ENCODE peak calls at places on chromosome 20, in nine cellular contexts. One of them, this sample, is unnamed.

GRCh38 chr20:33020278-33021161 is 10.9 kb upstream of the BPIFB6 start:
- DNase-seq in fibroblast of lung: no peak
- DNase-seq in PC-9: no peak
- DNase-seq in HFFc6: no peak
- DNase-seq in neural crest cell: no peak
- DNase-seq in breast epithelium: no peak
- DNase-seq in heart left ventricle: no peak
- DNase-seq in neural progenitor cell: no peak
- DNase-seq in mucosa of descending colon: no peak
- DNase-seq in this sample: no peak

GRCh38 chr20:31864521-31865400 is 5.6 kb downstream of the DUSP15 start:
- DNase-seq in mucosa of descending colon: no peak
- DNase-seq in HFFc6: no peak
- DNase-seq in neural progenitor cell: no peak
- DNase-seq in neural crest cell: no peak
- DNase-seq in PC-9: no peak
- DNase-seq in breast epithelium: no peak
- DNase-seq in fibroblast of lung: no peak
- DNase-seq in heart left ventricle: no peak
- DNase-seq in this sample: no peak

GRCh38 chr20:50563133-50563944 is 53.2 kb downstream of the PTPN1 start:
- DNase-seq in HFFc6: no peak
- DNase-seq in heart left ventricle: no peak
- DNase-seq in neural crest cell: no peak
- DNase-seq in PC-9: no peak
- DNase-seq in mucosa of descending colon: no peak
- DNase-seq in breast epithelium: no peak
- DNase-seq in neural progenitor cell: no peak
- DNase-seq in fibroblast of lung: no peak
- DNase-seq in this sample: no peak

GRCh38 chr20:43191946-43192847 is 2.5 kb upstream of the PTPRT start:
- DNase-seq in neural crest cell: peak; percentile 24
- DNase-seq in PC-9: no peak
- DNase-seq in neural progenitor cell: peak; percentile 73
- DNase-seq in heart left ventricle: no peak
- DNase-seq in breast epithelium: peak; percentile 22
- DNase-seq in mucosa of descending colon: no peak
- DNase-seq in fibroblast of lung: no peak
- DNase-seq in HFFc6: no peak
- DNase-seq in this sample: no peak

GRCh38 chr20:33299111-33299603 is 16.1 kb downstream of the BPIFB1 start:
- DNase-seq in heart left ventricle: peak; percentile 49
- DNase-seq in neural progenitor cell: peak; percentile 88
- DNase-seq in mucosa of descending colon: peak; percentile 75
- DNase-seq in breast epithelium: peak; percentile 26
- DNase-seq in PC-9: peak; percentile 33
- DNase-seq in neural crest cell: peak; percentile 96
- DNase-seq in HFFc6: peak; percentile 16
- DNase-seq in fibroblast of lung: peak; percentile 42
- DNase-seq in this sample: peak; percentile 6

GRCh38 chr20:3135507-3136070 is 24.1 kb downstream of the FASTKD5 start:
- DNase-seq in HFFc6: peak; percentile 14
- DNase-seq in PC-9: no peak
- DNase-seq in breast epithelium: no peak
- DNase-seq in neural crest cell: no peak
- DNase-seq in neural progenitor cell: no peak
- DNase-seq in mucosa of descending colon: no peak
- DNase-seq in fibroblast of lung: no peak
- DNase-seq in heart left ventricle: no peak
- DNase-seq in this sample: no peak

GRCh38 chr20:36061754-36062153 is 92.8 kb upstream of the EPB41L1 start:
- DNase-seq in heart left ventricle: peak; percentile 64
- DNase-seq in neural crest cell: no peak
- DNase-seq in neural progenitor cell: no peak
- DNase-seq in mucosa of descending colon: no peak
- DNase-seq in fibroblast of lung: no peak
- DNase-seq in HFFc6: no peak
- DNase-seq in breast epithelium: no peak
- DNase-seq in PC-9: no peak
- DNase-seq in this sample: no peak

GRCh38 chr20:35757098-35757705 is 14.6 kb upstream of the PHF20 start:
- DNase-seq in neural crest cell: no peak
- DNase-seq in heart left ventricle: no peak
- DNase-seq in neural progenitor cell: no peak
- DNase-seq in fibroblast of lung: no peak
- DNase-seq in breast epithelium: no peak
- DNase-seq in HFFc6: no peak
- DNase-seq in PC-9: no peak
- DNase-seq in mucosa of descending colon: no peak
- DNase-seq in this sample: no peak

GRCh38 chr20:58868795-58869194 is 16.3 kb downstream of the GNAS start:
- DNase-seq in neural crest cell: peak; percentile 36
- DNase-seq in HFFc6: no peak
- DNase-seq in neural progenitor cell: peak; percentile 77
- DNase-seq in fibroblast of lung: peak; percentile 28
- DNase-seq in mucosa of descending colon: no peak
- DNase-seq in PC-9: no peak
- DNase-seq in breast epithelium: no peak
- DNase-seq in heart left ventricle: no peak
- DNase-seq in this sample: no peak

GRCh38 chr20:24917797-24918578 is 31.1 kb upstream of the CST7 start:
- DNase-seq in PC-9: peak; percentile 49
- DNase-seq in heart left ventricle: peak; percentile 66
- DNase-seq in HFFc6: peak; percentile 25
- DNase-seq in mucosa of descending colon: peak; percentile 75
- DNase-seq in breast epithelium: no peak
- DNase-seq in neural progenitor cell: peak; percentile 91
- DNase-seq in neural crest cell: peak; percentile 72
- DNase-seq in fibroblast of lung: peak; percentile 68
- DNase-seq in this sample: peak; percentile 33

GRCh38 chr20:54680439-54680838 is 205.0 kb downstream of the DOK5 start:
- DNase-seq in heart left ventricle: no peak
- DNase-seq in breast epithelium: no peak
- DNase-seq in HFFc6: no peak
- DNase-seq in mucosa of descending colon: no peak
- DNase-seq in fibroblast of lung: no peak
- DNase-seq in PC-9: no peak
- DNase-seq in neural progenitor cell: no peak
- DNase-seq in neural crest cell: no peak
- DNase-seq in this sample: no peak

GRCh38 chr20:54681869-54682268 is 206.5 kb downstream of the DOK5 start:
- DNase-seq in heart left ventricle: no peak
- DNase-seq in PC-9: no peak
- DNase-seq in breast epithelium: no peak
- DNase-seq in HFFc6: no peak
- DNase-seq in neural crest cell: no peak
- DNase-seq in mucosa of descending colon: no peak
- DNase-seq in neural progenitor cell: peak; percentile 33
- DNase-seq in fibroblast of lung: no peak
- DNase-seq in this sample: no peak

DNA sequence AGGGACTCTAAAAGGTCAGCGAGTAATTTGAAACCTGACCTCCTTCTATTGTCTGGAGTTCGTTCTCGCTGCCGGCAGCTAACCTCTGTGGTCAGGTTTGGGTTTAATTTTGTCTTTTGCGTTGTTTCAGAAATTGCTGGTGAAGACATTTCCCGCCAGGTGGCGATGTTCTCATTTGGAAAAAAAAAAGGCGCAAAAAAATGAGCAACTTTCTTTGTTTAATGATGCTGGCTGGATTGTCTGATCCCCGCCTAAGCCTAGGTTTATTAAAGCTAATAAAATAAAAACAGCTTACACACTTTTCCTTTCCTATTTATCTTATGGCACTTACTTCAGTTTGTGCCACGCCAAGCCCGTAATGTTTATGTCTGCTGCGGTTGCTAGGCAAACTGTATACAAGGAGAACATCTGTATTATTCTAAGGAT is 205.5 kb downstream of the DOK5 start:
- DNase-seq in neural crest cell: peak; percentile 67
- DNase-seq in mucosa of descending colon: no peak
- DNase-seq in neural progenitor cell: peak; percentile 75
- DNase-seq in HFFc6: peak; percentile 12
- DNase-seq in breast epithelium: no peak
- DNase-seq in PC-9: peak; percentile 53
- DNase-seq in heart left ventricle: no peak
- DNase-seq in fibroblast of lung: peak; percentile 51
- DNase-seq in this sample: no peak
- TF ChIP-seq CTCF in neural crest cell: peak; percentile 91
- TF ChIP-seq CTCF in mucosa of descending colon: peak; percentile 24
- TF ChIP-seq CTCF in neural progenitor cell: peak; percentile 88
- TF ChIP-seq CTCF in HFFc6: peak; percentile 88
- TF ChIP-seq CTCF in breast epithelium: no peak
- TF ChIP-seq CTCF in PC-9: peak; percentile 87
- TF ChIP-seq CTCF in heart left ventricle: peak; percentile 61
- TF ChIP-seq CTCF in fibroblast of lung: peak; percentile 63
- TF ChIP-seq CTCF in this sample: peak; percentile 64

GRCh38 chr20:34564810-34565209 is 6.3 kb downstream of the MAP1LC3A start:
- DNase-seq in mucosa of descending colon: no peak
- DNase-seq in fibroblast of lung: no peak
- DNase-seq in HFFc6: no peak
- DNase-seq in neural progenitor cell: no peak
- DNase-seq in PC-9: no peak
- DNase-seq in neural crest cell: no peak
- DNase-seq in heart left ventricle: no peak
- DNase-seq in breast epithelium: no peak
- DNase-seq in this sample: no peak

GRCh38 chr20:34560614-34561013 is 2.1 kb downstream of the MAP1LC3A start:
- DNase-seq in fibroblast of lung: no peak
- DNase-seq in breast epithelium: no peak
- DNase-seq in neural progenitor cell: no peak
- DNase-seq in PC-9: no peak
- DNase-seq in neural crest cell: no peak
- DNase-seq in mucosa of descending colon: peak; percentile 9
- DNase-seq in heart left ventricle: no peak
- DNase-seq in HFFc6: no peak
- DNase-seq in this sample: no peak

GRCh38 chr20:34560141-34560523 is 1.6 kb downstream of the MAP1LC3A start:
- DNase-seq in heart left ventricle: no peak
- DNase-seq in HFFc6: no peak
- DNase-seq in PC-9: no peak
- DNase-seq in mucosa of descending colon: peak; percentile 39
- DNase-seq in neural crest cell: no peak
- DNase-seq in breast epithelium: peak; percentile 38
- DNase-seq in fibroblast of lung: no peak
- DNase-seq in neural progenitor cell: no peak
- DNase-seq in this sample: no peak

GRCh38 chr20:34561661-34562060 is 3.1 kb downstream of the MAP1LC3A start:
- DNase-seq in mucosa of descending colon: no peak
- DNase-seq in neural progenitor cell: no peak
- DNase-seq in neural crest cell: no peak
- DNase-seq in breast epithelium: no peak
- DNase-seq in HFFc6: no peak
- DNase-seq in PC-9: no peak
- DNase-seq in fibroblast of lung: no peak
- DNase-seq in heart left ventricle: no peak
- DNase-seq in this sample: no peak

GRCh38 chr20:34562643-34563042 is 4.1 kb downstream of the MAP1LC3A start:
- DNase-seq in HFFc6: no peak
- DNase-seq in mucosa of descending colon: no peak
- DNase-seq in neural crest cell: no peak
- DNase-seq in heart left ventricle: no peak
- DNase-seq in breast epithelium: no peak
- DNase-seq in neural progenitor cell: peak; percentile 59
- DNase-seq in fibroblast of lung: peak; percentile 10
- DNase-seq in PC-9: no peak
- DNase-seq in this sample: no peak
- TF ChIP-seq CTCF in HFFc6: peak; percentile 69
- TF ChIP-seq CTCF in mucosa of descending colon: no peak
- TF ChIP-seq CTCF in neural crest cell: peak; percentile 59
- TF ChIP-seq CTCF in heart left ventricle: peak; percentile 46
- TF ChIP-seq CTCF in breast epithelium: no peak
- TF ChIP-seq CTCF in neural progenitor cell: peak; percentile 47
- TF ChIP-seq CTCF in fibroblast of lung: peak; percentile 38
- TF ChIP-seq CTCF in PC-9: peak; percentile 28
- TF ChIP-seq CTCF in this sample: peak; percentile 50

GRCh38 chr20:41135187-41135887 is 2.0 kb upstream of the PLCG1 start:
- DNase-seq in breast epithelium: peak; percentile 41
- DNase-seq in mucosa of descending colon: peak; percentile 69
- DNase-seq in heart left ventricle: no peak
- DNase-seq in HFFc6: no peak
- DNase-seq in PC-9: no peak
- DNase-seq in fibroblast of lung: no peak
- DNase-seq in neural crest cell: peak; percentile 28
- DNase-seq in neural progenitor cell: peak; percentile 74
- DNase-seq in this sample: no peak
- TF ChIP-seq CTCF in breast epithelium: peak; percentile 58
- TF ChIP-seq CTCF in mucosa of descending colon: peak; percentile 84
- TF ChIP-seq CTCF in heart left ventricle: peak; percentile 77
- TF ChIP-seq CTCF in HFFc6: peak; percentile 89
- TF ChIP-seq CTCF in PC-9: peak; percentile 91
- TF ChIP-seq CTCF in fibroblast of lung: peak; percentile 66
- TF ChIP-seq CTCF in neural crest cell: peak; percentile 75
- TF ChIP-seq CTCF in neural progenitor cell: peak; percentile 80
- TF ChIP-seq CTCF in this sample: peak; percentile 62

GRCh38 chr20:62961310-62961783 is 8.8 kb downstream of the SLC17A9 start:
- DNase-seq in heart left ventricle: no peak
- DNase-seq in PC-9: no peak
- DNase-seq in neural crest cell: no peak
- DNase-seq in neural progenitor cell: peak; percentile 48
- DNase-seq in fibroblast of lung: no peak
- DNase-seq in breast epithelium: peak; percentile 40
- DNase-seq in HFFc6: no peak
- DNase-seq in mucosa of descending colon: no peak
- DNase-seq in this sample: no peak

GRCh38 chr20:62962221-62962879 is 9.8 kb downstream of the SLC17A9 start:
- DNase-seq in breast epithelium: no peak
- DNase-seq in heart left ventricle: no peak
- DNase-seq in fibroblast of lung: no peak
- DNase-seq in HFFc6: no peak
- DNase-seq in PC-9: no peak
- DNase-seq in mucosa of descending colon: no peak
- DNase-seq in neural crest cell: no peak
- DNase-seq in neural progenitor cell: no peak
- DNase-seq in this sample: no peak

GRCh38 chr20:62959998-62960436 is 7.5 kb downstream of the SLC17A9 start:
- DNase-seq in heart left ventricle: no peak
- DNase-seq in HFFc6: no peak
- DNase-seq in neural crest cell: no peak
- DNase-seq in neural progenitor cell: no peak
- DNase-seq in mucosa of descending colon: no peak
- DNase-seq in fibroblast of lung: no peak
- DNase-seq in PC-9: no peak
- DNase-seq in breast epithelium: no peak
- DNase-seq in this sample: no peak

GRCh38 chr20:62962891-62963613 is 10.5 kb downstream of the SLC17A9 start:
- DNase-seq in fibroblast of lung: no peak
- DNase-seq in HFFc6: no peak
- DNase-seq in PC-9: no peak
- DNase-seq in neural crest cell: no peak
- DNase-seq in mucosa of descending colon: no peak
- DNase-seq in breast epithelium: no peak
- DNase-seq in heart left ventricle: no peak
- DNase-seq in neural progenitor cell: no peak
- DNase-seq in this sample: no peak

DNA sequence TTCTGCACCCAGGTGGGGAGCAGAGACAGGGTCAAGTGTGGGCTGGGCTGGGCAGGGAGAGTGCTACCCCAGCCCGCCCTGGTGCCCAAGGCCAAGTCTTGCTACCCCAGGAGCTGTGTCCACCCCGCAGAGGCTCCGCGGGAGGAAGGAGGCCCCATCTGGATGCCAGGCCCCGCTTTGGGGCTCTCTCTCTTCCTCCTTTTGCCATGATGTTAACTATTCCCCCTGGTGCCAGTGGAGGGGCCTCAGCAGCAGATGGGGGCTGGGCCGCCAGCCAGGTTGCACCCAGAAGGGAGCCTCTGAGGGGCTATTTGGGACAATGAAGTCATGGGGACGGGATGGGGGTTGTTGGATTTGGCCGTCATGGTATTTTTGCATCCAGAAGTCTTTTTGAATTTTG is 9.3 kb downstream of the SLC17A9 start:
- DNase-seq in mucosa of descending colon: no peak
- DNase-seq in PC-9: no peak
- DNase-seq in heart left ventricle: no peak
- DNase-seq in breast epithelium: no peak
- DNase-seq in fibroblast of lung: no peak
- DNase-seq in HFFc6: no peak
- DNase-seq in neural progenitor cell: no peak
- DNase-seq in neural crest cell: no peak
- DNase-seq in this sample: no peak
- TF ChIP-seq CTCF in mucosa of descending colon: no peak
- TF ChIP-seq CTCF in PC-9: no peak
- TF ChIP-seq CTCF in heart left ventricle: no peak
- TF ChIP-seq CTCF in breast epithelium: no peak
- TF ChIP-seq CTCF in fibroblast of lung: no peak
- TF ChIP-seq CTCF in HFFc6: no peak
- TF ChIP-seq CTCF in neural progenitor cell: no peak
- TF ChIP-seq CTCF in neural crest cell: no peak
- TF ChIP-seq CTCF in this sample: no peak